ENCODE peak calls at places on chromosomes 5 and 9, in nine cellular contexts. I is fibroblast of mammary gland, F is fibroblast of villous mesenchyme, K is HL-60, D is body of pancreas, W is fibroblast of lung, J is neural progenitor cell, C is HepG2, O is choroid plexus epithelial cell. U is an unnamed sample.
A peak's percentile ranks its signal among the peaks of the same experiment; 100 is the strongest.

GRCh38 chr9:34190996-34191892 is 12.4 kb downstream of the UBAP1 start:
- DNase-seq in K (no peak), F (peak; percentile 56), W (peak; percentile 39), J (peak; percentile 41), D (no peak), C (peak; percentile 73), I (peak; percentile 54), O (peak; percentile 62), U (no peak)

GRCh38 chr5:15320896-15321295 is 179.1 kb upstream of the FBXL7 start:
- DNase-seq in D (no peak), C (no peak), F (no peak), I (no peak), W (no peak), K (no peak), O (no peak), J (peak; percentile 41), U (no peak)

GRCh38 chr5:150672237-150672883 is 11.3 kb downstream of the MYOZ3 start:
- DNase-seq in I (peak; percentile 11), W (no peak), F (no peak), O (no peak), D (peak; percentile 44), K (peak; percentile 26), J (peak; percentile 65), C (no peak), U (peak; percentile 38)

GRCh38 chr9:113056191-113057106 is at the start of gene ZFP37:
- DNase-seq in C (peak; percentile 89), F (peak; percentile 92), O (peak; percentile 98), K (peak; percentile 90), I (peak; percentile 94), J (peak; percentile 95), D (peak; percentile 95), W (peak; percentile 97), U (peak; percentile 98)

GRCh38 chr5:73093943-73094342 is 26.4 kb upstream of the TMEM171 start:
- DNase-seq in C (no peak), O (peak; percentile 57), D (no peak), J (no peak), F (peak; percentile 40), I (peak; percentile 76), W (peak; percentile 53), K (no peak), U (peak; percentile 68)

GRCh38 chr5:57696906-57697590 is 214.4 kb upstream of the ACTBL2 start:
- DNase-seq in J (no peak), D (no peak), F (no peak), I (peak; percentile 43), O (no peak), C (no peak), W (peak; percentile 85), K (no peak), U (no peak)

GRCh38 chr9:69945671-69946141 is 97.9 kb upstream of the MAMDC2 start:
- DNase-seq in J (no peak), W (peak; percentile 93), I (peak; percentile 80), D (peak; percentile 52), F (peak; percentile 77), C (no peak), K (peak; percentile 41), O (peak; percentile 86), U (peak; percentile 71)

GRCh38 chr5:141507387-141508091 is 18.7 kb downstream of the PCDHGC5 start:
- DNase-seq in O (peak; percentile 91), W (peak; percentile 96), F (peak; percentile 98), I (peak; percentile 94), J (peak; percentile 47), K (peak; percentile 6), C (no peak), D (peak; percentile 26), U (peak; percentile 94)

GRCh38 chr5:90368454-90369246 is 40.9 kb downstream of the CETN3 start:
- DNase-seq in I (no peak), J (no peak), F (no peak), W (no peak), C (no peak), O (no peak), D (no peak), K (no peak), U (no peak)

GRCh38 chr5:39584921-39585320 is 160.1 kb upstream of the DAB2 start:
- DNase-seq in I (peak; percentile 37), O (peak; percentile 46), F (peak; percentile 30), K (no peak), C (no peak), J (no peak), W (no peak), D (no peak), U (peak; percentile 54)

GRCh38 chr5:100026601-100027000 is 508.6 kb upstream of the FAM174A start:
- DNase-seq in J (no peak), W (peak; percentile 9), C (no peak), I (no peak), O (peak; percentile 2), D (peak; percentile 6), F (no peak), K (no peak), U (no peak)

GRCh38 chr9:126474201-126474765 is 139.4 kb upstream of the LMX1B start:
- DNase-seq in W (peak; percentile 14), K (no peak), D (no peak), O (peak; percentile 76), C (no peak), J (no peak), I (peak; percentile 35), F (peak; percentile 35), U (peak; percentile 50)

GRCh38 chr9:114112778-114113585 is 13.9 kb upstream of the KIF12 start:
- DNase-seq in C (no peak), J (no peak), W (peak; percentile 64), F (peak; percentile 65), I (peak; percentile 80), O (peak; percentile 65), K (no peak), D (peak; percentile 70), U (peak; percentile 68)

GRCh38 chr9:130172161-130172857 is at the start of gene NCS1:
- DNase-seq in J (peak; percentile 84), I (peak; percentile 44), C (no peak), W (peak; percentile 64), F (peak; percentile 69), K (peak; percentile 28), D (peak; percentile 87), O (peak; percentile 68), U (peak; percentile 91)

GRCh38 chr5:135384898-135385297 is 14.1 kb downstream of the MACROH2A1 start:
- DNase-seq in K (no peak), O (no peak), D (no peak), I (no peak), W (no peak), F (no peak), C (no peak), J (no peak), U (no peak)

GRCh38 chr5:53219610-53220009 is 110.1 kb upstream of the MOCS2 start:
- DNase-seq in J (no peak), I (no peak), O (no peak), C (no peak), K (no peak), F (no peak), W (no peak), D (no peak), U (no peak)

DNA sequence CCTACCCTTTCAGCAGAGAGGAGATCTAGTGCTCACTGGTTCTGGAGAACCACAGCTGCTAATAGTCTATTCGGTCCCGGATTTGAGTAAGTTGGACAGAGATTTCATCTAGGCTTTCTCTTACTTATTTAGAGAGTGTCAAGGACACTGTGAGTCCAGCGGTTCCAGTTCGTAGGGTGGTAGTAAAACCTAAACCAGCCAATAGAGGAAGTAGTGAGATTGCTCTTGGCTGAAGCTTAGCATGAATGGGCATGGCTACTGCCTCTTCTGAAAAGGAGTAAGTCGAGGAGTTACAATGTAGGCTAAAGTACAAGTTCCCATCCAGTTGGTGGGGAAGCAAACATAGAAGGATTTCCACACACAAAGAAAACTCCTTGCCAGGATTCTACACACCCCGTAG is 109.6 kb upstream of the MOCS2 start:
- DNase-seq in O (no peak), W (no peak), D (no peak), K (no peak), I (no peak), F (no peak), C (no peak), J (no peak), U (no peak)
- TF ChIP-seq CTCF in O (no peak), W (no peak), D (no peak), K (no peak), I (no peak), F (no peak), C (no peak), J (no peak), U (no peak)

GRCh38 chr9:84794981-84795637 is 125.6 kb downstream of the NTRK2 start:
- DNase-seq in W (no peak), F (no peak), J (no peak), I (no peak), D (no peak), O (no peak), C (no peak), K (no peak), U (no peak)
- H3K4me3 ChIP-seq in W (no peak overlapping the region), F (no peak overlapping the region), J (no peak overlapping the region), I (no peak overlapping the region), D (no peak overlapping the region), O (no peak overlapping the region), C (no peak overlapping the region), K (no peak overlapping the region), U (no peak overlapping the region)

GRCh38 chr9:4510546-4511322 is 20.5 kb downstream of the SLC1A1 start:
- DNase-seq in J (no peak), D (no peak), F (no peak), K (no peak), C (no peak), O (no peak), I (no peak), W (no peak), U (peak; percentile 22)
- TF ChIP-seq CTCF in J (no peak), D (no peak), F (no peak), K (no peak), C (no peak), O (no peak), I (no peak), W (no peak), U (no peak)

GRCh38 chr5:127810707-127811106 is 107.5 kb downstream of the CCDC192 start:
- DNase-seq in C (no peak), I (no peak), D (no peak), K (no peak), W (no peak), J (no peak), F (no peak), O (no peak), U (no peak)

GRCh38 chr5:127813633-127814171 is 110.5 kb downstream of the CCDC192 start:
- DNase-seq in W (peak; percentile 72), J (peak; percentile 56), O (peak; percentile 90), I (peak; percentile 85), K (no peak), F (peak; percentile 71), D (no peak), C (no peak), U (peak; percentile 82)

GRCh38 chr5:127814225-127814973 is 111.2 kb downstream of the CCDC192 start:
- DNase-seq in D (no peak), K (no peak), W (no peak), F (peak; percentile 69), C (no peak), O (no peak), J (no peak), I (no peak), U (no peak)

GRCh38 chr5:127810014-127810413 is 106.8 kb downstream of the CCDC192 start:
- DNase-seq in W (no peak), D (no peak), J (no peak), O (no peak), C (no peak), I (no peak), F (no peak), K (no peak), U (no peak)

DNA sequence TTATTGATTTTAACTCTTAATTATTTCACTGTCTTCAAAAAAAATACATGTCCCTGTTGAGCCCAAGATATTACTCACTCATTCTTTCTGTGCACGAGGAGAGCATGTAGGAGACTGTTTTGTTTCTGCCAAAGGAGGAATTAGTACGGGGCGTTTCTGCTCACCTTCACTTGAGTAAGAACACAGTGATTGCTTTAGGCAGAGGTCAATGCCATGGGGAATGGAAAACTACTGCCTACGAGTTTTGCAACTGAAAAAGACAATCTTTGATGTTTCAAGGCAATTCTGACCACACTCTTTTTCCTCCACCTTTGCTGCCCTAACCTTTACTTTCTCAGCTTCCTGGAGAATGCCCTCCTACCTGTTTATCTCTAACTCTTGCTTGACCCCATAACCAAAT is 109.4 kb downstream of the CCDC192 start:
- DNase-seq in J (no peak), O (peak; percentile 53), C (no peak), K (no peak), F (peak; percentile 29), D (no peak), W (no peak), I (no peak), U (peak; percentile 8)
- H3K4me3 ChIP-seq in J (no peak overlapping the region), O (no peak overlapping the region), C (no peak overlapping the region), K (no peak overlapping the region), F (no peak overlapping the region), D (no peak overlapping the region), W (no peak overlapping the region), I (no peak overlapping the region), U (no peak overlapping the region)